ENCODE peak calls at places on chromosome 16, in five cellular contexts. A is H1, O is H9, Z is neuronal stem cell, G is trophoblast cell. H is an unnamed sample.

GRCh38 chr16:29993191-29993902 is 2.1 kb downstream of the HIRIP3 start:
- DNase-seq in O (no peak), G (no peak), A (no peak), Z (no peak), H (no peak)

GRCh38 chr16:50671644-50672260 is 9.4 kb downstream of the SNX20 start:
- DNase-seq in G (no peak), A (no peak), Z (no peak), O (no peak), H (peak; percentile 13)

GRCh38 chr16:85181739-85182129 is 69.5 kb upstream of the CIBAR2 start:
- DNase-seq in O (no peak), G (no peak), A (no peak), Z (no peak), H (no peak)

GRCh38 chr16:89101303-89102034 is 7.8 kb downstream of the ACSF3 start:
- DNase-seq in O (no peak), A (no peak), G (no peak), Z (no peak), H (no peak)

GRCh38 chr16:86251682-86252081 is 258.6 kb upstream of the FOXF1 start:
- DNase-seq in G (no peak), Z (no peak), O (no peak), A (no peak), H (peak; percentile 94)

GRCh38 chr16:29849505-29849904 is 13.5 kb downstream of the CDIPT start:
- DNase-seq in A (no peak), Z (no peak), G (peak; percentile 22), O (no peak), H (no peak)

GRCh38 chr16:51114369-51114768 is 36.7 kb downstream of the SALL1 start:
- DNase-seq in Z (no peak), G (no peak), A (no peak), O (peak; percentile 47), H (no peak)

GRCh38 chr16:3814755-3815154 is 65.8 kb downstream of the CREBBP start:
- DNase-seq in Z (no peak), G (no peak), A (no peak), O (no peak), H (no peak)

GRCh38 chr16:84641643-84642358 is 6.5 kb upstream of the KLHL36 start:
- DNase-seq in A (no peak), O (no peak), Z (no peak), G (no peak), H (no peak)

GRCh38 chr16:53534206-53534605 is 31.2 kb upstream of the AKTIP start:
- DNase-seq in G (no peak), A (no peak), O (no peak), Z (no peak), H (no peak)

GRCh38 chr16:49333268-49333597 is 40.4 kb upstream of the C16orf78 start:
- DNase-seq in O (no peak), A (no peak), G (no peak), Z (no peak), H (no peak)

GRCh38 chr16:252366-253337 is 18.0 kb downstream of the FAM234A start:
- DNase-seq in O (no peak), G (no peak), Z (no peak), A (no peak), H (no peak)

GRCh38 chr16:685967-686366 is 1.8 kb upstream of the JMJD8 start:
- DNase-seq in Z (no peak), O (peak; percentile 63), G (no peak), A (no peak), H (peak; percentile 43)

GRCh38 chr16:85259831-85260165 is 147.5 kb upstream of the CIBAR2 start:
- DNase-seq in G (no peak), A (no peak), O (no peak), Z (no peak), H (no peak)

GRCh38 chr16:8088820-8089338 is 501.4 kb downstream of the TMEM114 start:
- DNase-seq in A (no peak), O (no peak), Z (no peak), G (no peak), H (no peak)

GRCh38 chr16:89172901-89173628 is 1.5 kb downstream of the CDH15 start:
- DNase-seq in G (no peak), Z (no peak), A (no peak), O (no peak), H (no peak)

GRCh38 chr16:27778171-27778925 is 228.4 kb downstream of the KATNIP start:
- DNase-seq in O (no peak), G (no peak), Z (no peak), A (no peak), H (no peak)

GRCh38 chr16:71853413-71853812 is 7.6 kb downstream of the ATXN1L start:
- DNase-seq in Z (no peak), G (no peak), O (no peak), A (no peak), H (no peak)

GRCh38 chr16:27951752-27952151 is 111.8 kb downstream of the GSG1L start:
- DNase-seq in G (peak; percentile 43), A (no peak), Z (no peak), O (no peak), H (no peak)

GRCh38 chr16:53159781-53160436 is 105.1 kb downstream of the CHD9 start:
- DNase-seq in Z (peak; percentile 37), O (no peak), A (no peak), G (peak; percentile 3), H (peak; percentile 75)

GRCh38 chr16:5175263-5175662 is 77.7 kb upstream of the EEF2KMT start:
- DNase-seq in A (no peak), G (no peak), Z (no peak), O (no peak), H (no peak)

GRCh38 chr16:85285681-85286065 is 173.4 kb upstream of the CIBAR2 start:
- DNase-seq in A (no peak), Z (no peak), G (no peak), O (no peak), H (no peak)

GRCh38 chr16:84830765-84831384 is 11.1 kb downstream of the CRISPLD2 start:
- DNase-seq in A (no peak), O (no peak), G (no peak), Z (no peak), H (no peak)

GRCh38 chr16:87507351-87508069 is 14.7 kb upstream of the ZCCHC14 start:
- DNase-seq in G (no peak), A (no peak), O (no peak), Z (no peak), H (no peak)

GRCh38 chr16:86048882-86049585 is 150.1 kb downstream of the IRF8 start:
- DNase-seq in Z (no peak), G (no peak), O (no peak), A (no peak), H (no peak)

GRCh38 chr16:59698341-59698979 is 964.3 kb upstream of the GOT2 start:
- DNase-seq in O (no peak), Z (no peak), G (no peak), A (no peak), H (no peak)

GRCh38 chr16:72425571-72426341 is 253.8 kb upstream of the PMFBP1 start:
- DNase-seq in Z (no peak), A (no peak), O (no peak), G (no peak), H (no peak)

GRCh38 chr16:75003931-75004330 is 5.1 kb downstream of the ZNRF1 start:
- DNase-seq in Z (no peak), O (no peak), G (no peak), A (no peak), H (no peak)

GRCh38 chr16:17446661-17447060 is 24.1 kb downstream of the XYLT1 start:
- DNase-seq in G (no peak), Z (no peak), A (no peak), O (no peak), H (no peak)

GRCh38 chr16:17370233-17371013 is 100.3 kb downstream of the XYLT1 start:
- DNase-seq in Z (no peak), G (no peak), A (no peak), O (no peak), H (no peak)

GRCh38 chr16:17301593-17302135 is 169.1 kb downstream of the XYLT1 start:
- DNase-seq in A (no peak), Z (no peak), G (no peak), O (no peak), H (no peak)

GRCh38 chr16:4537376-4538066 is 1.1 kb downstream of the CDIP1 start:
- DNase-seq in G (no peak), O (peak; percentile 61), Z (no peak), A (no peak), H (peak; percentile 25)

GRCh38 chr16:50093607-50094570 is 28.1 kb downstream of the HEATR3 start:
- DNase-seq in G (peak; percentile 33), A (no peak), O (no peak), Z (no peak), H (no peak)

GRCh38 chr16:48014349-48015135 is 141.3 kb downstream of the ABCC12 start:
- DNase-seq in A (no peak), O (peak; percentile 33), G (peak; percentile 79), Z (peak; percentile 21), H (peak; percentile 36)

GRCh38 chr16:57785924-57786323 is 16.4 kb downstream of the KIFC3 start:
- DNase-seq in A (no peak), Z (no peak), G (no peak), O (no peak), H (no peak)
- H2BK120ac ChIP-seq in A (no peak overlapping the region), Z (no peak overlapping the region), G (no peak overlapping the region), O (no peak overlapping the region), H (no peak overlapping the region)

GRCh38 chr16:66847533-66848057 is 3.4 kb downstream of the CA7 start:
- DNase-seq in A (no peak), Z (no peak), O (no peak), G (no peak), H (no peak)

GRCh38 chr16:66846831-66847230 is 2.6 kb downstream of the CA7 start:
- DNase-seq in Z (no peak), G (no peak), A (no peak), O (no peak), H (no peak)

GRCh38 chr16:66849021-66849420 is 4.8 kb downstream of the CA7 start:
- DNase-seq in G (no peak), Z (no peak), O (no peak), A (no peak), H (no peak)

GRCh38 chr16:66849543-66849942 is 5.3 kb downstream of the CA7 start:
- DNase-seq in G (no peak), A (no peak), O (peak; percentile 47), Z (no peak), H (no peak)

GRCh38 chr16:66848172-66848571 is 4.0 kb downstream of the CA7 start:
- DNase-seq in G (no peak), A (no peak), O (no peak), Z (no peak), H (no peak)
- H2BK12ac ChIP-seq in G (no peak overlapping the region), A (no peak overlapping the region), O (no peak overlapping the region), Z (no peak overlapping the region), H (no peak overlapping the region)

GRCh38 chr16:10892782-10893181 is 15.8 kb downstream of the CIITA start:
- DNase-seq in O (no peak), G (no peak), A (no peak), Z (no peak), H (no peak)

GRCh38 chr16:10886739-10887269 is 9.8 kb downstream of the CIITA start:
- DNase-seq in A (no peak), O (no peak), Z (no peak), G (no peak), H (no peak)

GRCh38 chr16:10888320-10888937 is 11.4 kb downstream of the CIITA start:
- DNase-seq in Z (no peak), O (no peak), G (no peak), A (no peak), H (no peak)

GRCh38 chr16:10885246-10885645 is 8.2 kb downstream of the CIITA start:
- DNase-seq in Z (no peak), G (no peak), A (no peak), O (no peak), H (no peak)

GRCh38 chr16:10889880-10890279 is 12.9 kb downstream of the CIITA start:
- DNase-seq in Z (no peak), O (no peak), A (no peak), G (no peak), H (no peak)
- H3K9ac ChIP-seq in Z (no peak overlapping the region), O (no peak overlapping the region), A (no peak overlapping the region), G (no peak overlapping the region), H (no peak overlapping the region)

GRCh38 chr16:70709961-70710360 is 24.1 kb upstream of the MTSS2 start:
- DNase-seq in A (no peak), G (no peak), O (no peak), Z (no peak), H (no peak)
- H2BK120ac ChIP-seq in A (no peak overlapping the region), G (peak overlapping the region; percentile 2), O (no peak overlapping the region), Z (no peak overlapping the region), H (no peak overlapping the region)